ENCODE peak calls at places on chromosomes 7 and 10, in six cellular contexts. One of them, this sample, is unnamed.

GRCh38 chr10:132485391-132485790 is 52.2 kb upstream of the INPP5A start:
- DNase-seq in dorsolateral prefrontal cortex: peak
- DNase-seq in right atrium auricular region: no peak
- DNase-seq in CD4-positive, alpha-beta T cell: no peak
- DNase-seq in colonic mucosa: no peak
- DNase-seq in H9: no peak
- DNase-seq in this sample: no peak

GRCh38 chr7:83410989-83411591 is 237.8 kb downstream of the SEMA3E start:
- DNase-seq in dorsolateral prefrontal cortex: no peak
- DNase-seq in right atrium auricular region: no peak
- DNase-seq in CD4-positive, alpha-beta T cell: no peak
- DNase-seq in colonic mucosa: no peak
- DNase-seq in H9: no peak
- DNase-seq in this sample: no peak

GRCh38 chr7:100483101-100483727 is 513 bp upstream of the NYAP1 start:
- DNase-seq in dorsolateral prefrontal cortex: no peak
- DNase-seq in right atrium auricular region: no peak
- DNase-seq in CD4-positive, alpha-beta T cell: peak
- DNase-seq in colonic mucosa: peak
- DNase-seq in H9: peak
- DNase-seq in this sample: peak

GRCh38 chr10:78365711-78366110 is 332.0 kb downstream of the RPS24 start:
- DNase-seq in dorsolateral prefrontal cortex: no peak
- DNase-seq in right atrium auricular region: no peak
- DNase-seq in CD4-positive, alpha-beta T cell: no peak
- DNase-seq in colonic mucosa: no peak
- DNase-seq in H9: no peak
- DNase-seq in this sample: no peak

GRCh38 chr7:80135306-80136104 is 874 bp downstream of the GNAI1 start:
- DNase-seq in dorsolateral prefrontal cortex: peak
- DNase-seq in right atrium auricular region: no peak
- DNase-seq in CD4-positive, alpha-beta T cell: no peak
- DNase-seq in colonic mucosa: peak
- DNase-seq in H9: no peak
- DNase-seq in this sample: no peak

GRCh38 chr7:37342665-37343471 is 105.8 kb downstream of the ELMO1 start:
- DNase-seq in dorsolateral prefrontal cortex: no peak
- DNase-seq in right atrium auricular region: no peak
- DNase-seq in CD4-positive, alpha-beta T cell: peak
- DNase-seq in colonic mucosa: peak
- DNase-seq in H9: no peak
- DNase-seq in this sample: peak

GRCh38 chr10:30184397-30185033 is 125.1 kb upstream of the JCAD start:
- DNase-seq in dorsolateral prefrontal cortex: no peak
- DNase-seq in right atrium auricular region: no peak
- DNase-seq in CD4-positive, alpha-beta T cell: no peak
- DNase-seq in colonic mucosa: no peak
- DNase-seq in H9: no peak
- DNase-seq in this sample: no peak

GRCh38 chr7:116180302-116180701 is 30.0 kb upstream of the TES start:
- DNase-seq in dorsolateral prefrontal cortex: no peak
- DNase-seq in right atrium auricular region: no peak
- DNase-seq in CD4-positive, alpha-beta T cell: no peak
- DNase-seq in colonic mucosa: no peak
- DNase-seq in H9: no peak
- DNase-seq in this sample: no peak

GRCh38 chr7:117072620-117073118 is 119.4 kb downstream of the ST7 start:
- DNase-seq in dorsolateral prefrontal cortex: no peak
- DNase-seq in right atrium auricular region: peak
- DNase-seq in CD4-positive, alpha-beta T cell: no peak
- DNase-seq in colonic mucosa: no peak
- DNase-seq in H9: no peak
- DNase-seq in this sample: peak

GRCh38 chr7:157989611-157990010 is 598.0 kb downstream of the PTPRN2 start:
- DNase-seq in dorsolateral prefrontal cortex: no peak
- DNase-seq in right atrium auricular region: no peak
- DNase-seq in CD4-positive, alpha-beta T cell: no peak
- DNase-seq in colonic mucosa: no peak
- DNase-seq in H9: no peak
- DNase-seq in this sample: no peak

GRCh38 chr10:75432176-75432575 is 752 bp downstream of the LRMDA start:
- DNase-seq in dorsolateral prefrontal cortex: no peak
- DNase-seq in right atrium auricular region: no peak
- DNase-seq in CD4-positive, alpha-beta T cell: no peak
- DNase-seq in colonic mucosa: no peak
- DNase-seq in H9: no peak
- DNase-seq in this sample: no peak

GRCh38 chr7:125119559-125120115 is 190.0 kb upstream of the POT1 start:
- DNase-seq in dorsolateral prefrontal cortex: no peak
- DNase-seq in right atrium auricular region: no peak
- DNase-seq in CD4-positive, alpha-beta T cell: no peak
- DNase-seq in colonic mucosa: no peak
- DNase-seq in H9: no peak
- DNase-seq in this sample: no peak

GRCh38 chr7:2203551-2204300 is 29.0 kb downstream of the MAD1L1 start:
- DNase-seq in dorsolateral prefrontal cortex: no peak
- DNase-seq in right atrium auricular region: no peak
- DNase-seq in CD4-positive, alpha-beta T cell: no peak
- DNase-seq in colonic mucosa: no peak
- DNase-seq in H9: no peak
- DNase-seq in this sample: no peak

GRCh38 chr7:80182630-80183276 is 48.1 kb downstream of the GNAI1 start:
- DNase-seq in dorsolateral prefrontal cortex: no peak
- DNase-seq in right atrium auricular region: no peak
- DNase-seq in CD4-positive, alpha-beta T cell: no peak
- DNase-seq in colonic mucosa: no peak
- DNase-seq in H9: no peak
- DNase-seq in this sample: no peak

GRCh38 chr10:123303581-123303980 is 149.4 kb downstream of the BUB3 start:
- DNase-seq in dorsolateral prefrontal cortex: no peak
- DNase-seq in right atrium auricular region: no peak
- DNase-seq in CD4-positive, alpha-beta T cell: no peak
- DNase-seq in colonic mucosa: no peak
- DNase-seq in H9: no peak
- DNase-seq in this sample: no peak

GRCh38 chr10:77195101-77195500 is 442.5 kb downstream of the KCNMA1 start:
- DNase-seq in dorsolateral prefrontal cortex: no peak
- DNase-seq in right atrium auricular region: no peak
- DNase-seq in CD4-positive, alpha-beta T cell: no peak
- DNase-seq in colonic mucosa: no peak
- DNase-seq in H9: no peak
- DNase-seq in this sample: no peak

GRCh38 chr10:24814568-24815313 is 91.1 kb upstream of the ARHGAP21 start:
- DNase-seq in dorsolateral prefrontal cortex: no peak
- DNase-seq in right atrium auricular region: no peak
- DNase-seq in CD4-positive, alpha-beta T cell: no peak
- DNase-seq in colonic mucosa: no peak
- DNase-seq in H9: no peak
- DNase-seq in this sample: no peak

GRCh38 chr7:12625836-12626235 is 55.3 kb downstream of the SCIN start:
- DNase-seq in dorsolateral prefrontal cortex: no peak
- DNase-seq in right atrium auricular region: no peak
- DNase-seq in CD4-positive, alpha-beta T cell: no peak
- DNase-seq in colonic mucosa: no peak
- DNase-seq in H9: no peak
- DNase-seq in this sample: no peak

GRCh38 chr7:2217206-2217605 is 15.5 kb downstream of the MAD1L1 start:
- DNase-seq in dorsolateral prefrontal cortex: no peak
- DNase-seq in right atrium auricular region: no peak
- DNase-seq in CD4-positive, alpha-beta T cell: no peak
- DNase-seq in colonic mucosa: no peak
- DNase-seq in H9: no peak
- DNase-seq in this sample: no peak

GRCh38 chr10:60594476-60595051 is 183.7 kb upstream of the CDK1 start:
- DNase-seq in dorsolateral prefrontal cortex: no peak
- DNase-seq in right atrium auricular region: no peak
- DNase-seq in CD4-positive, alpha-beta T cell: no peak
- DNase-seq in colonic mucosa: no peak
- DNase-seq in H9: no peak
- DNase-seq in this sample: no peak

GRCh38 chr10:81871558-81871957 is 3.4 kb upstream of the NRG3 start:
- DNase-seq in dorsolateral prefrontal cortex: no peak
- DNase-seq in right atrium auricular region: no peak
- DNase-seq in CD4-positive, alpha-beta T cell: no peak
- DNase-seq in colonic mucosa: no peak
- DNase-seq in H9: no peak
- DNase-seq in this sample: no peak

GRCh38 chr10:81873932-81874816 is 820 bp upstream of the NRG3 start:
- DNase-seq in dorsolateral prefrontal cortex: peak
- DNase-seq in right atrium auricular region: no peak
- DNase-seq in CD4-positive, alpha-beta T cell: no peak
- DNase-seq in colonic mucosa: peak
- DNase-seq in H9: peak
- DNase-seq in this sample: peak

GRCh38 chr10:81870472-81870871 is 4.5 kb upstream of the NRG3 start:
- DNase-seq in dorsolateral prefrontal cortex: no peak
- DNase-seq in right atrium auricular region: no peak
- DNase-seq in CD4-positive, alpha-beta T cell: no peak
- DNase-seq in colonic mucosa: no peak
- DNase-seq in H9: no peak
- DNase-seq in this sample: no peak

GRCh38 chr10:81873231-81873931 is 1.6 kb upstream of the NRG3 start:
- DNase-seq in dorsolateral prefrontal cortex: no peak
- DNase-seq in right atrium auricular region: no peak
- DNase-seq in CD4-positive, alpha-beta T cell: no peak
- DNase-seq in colonic mucosa: no peak
- DNase-seq in H9: no peak
- DNase-seq in this sample: no peak

GRCh38 chr10:81872206-81872605 is 2.8 kb upstream of the NRG3 start:
- DNase-seq in dorsolateral prefrontal cortex: no peak
- DNase-seq in right atrium auricular region: no peak
- DNase-seq in CD4-positive, alpha-beta T cell: no peak
- DNase-seq in colonic mucosa: no peak
- DNase-seq in H9: no peak
- DNase-seq in this sample: no peak
- H3K27ac ChIP-seq in dorsolateral prefrontal cortex: no peak
- H3K27ac ChIP-seq in right atrium auricular region: no peak
- H3K27ac ChIP-seq in CD4-positive, alpha-beta T cell: no peak
- H3K27ac ChIP-seq in colonic mucosa: no peak
- H3K27ac ChIP-seq in H9: no peak
- H3K27ac ChIP-seq in this sample: no peak

DNA sequence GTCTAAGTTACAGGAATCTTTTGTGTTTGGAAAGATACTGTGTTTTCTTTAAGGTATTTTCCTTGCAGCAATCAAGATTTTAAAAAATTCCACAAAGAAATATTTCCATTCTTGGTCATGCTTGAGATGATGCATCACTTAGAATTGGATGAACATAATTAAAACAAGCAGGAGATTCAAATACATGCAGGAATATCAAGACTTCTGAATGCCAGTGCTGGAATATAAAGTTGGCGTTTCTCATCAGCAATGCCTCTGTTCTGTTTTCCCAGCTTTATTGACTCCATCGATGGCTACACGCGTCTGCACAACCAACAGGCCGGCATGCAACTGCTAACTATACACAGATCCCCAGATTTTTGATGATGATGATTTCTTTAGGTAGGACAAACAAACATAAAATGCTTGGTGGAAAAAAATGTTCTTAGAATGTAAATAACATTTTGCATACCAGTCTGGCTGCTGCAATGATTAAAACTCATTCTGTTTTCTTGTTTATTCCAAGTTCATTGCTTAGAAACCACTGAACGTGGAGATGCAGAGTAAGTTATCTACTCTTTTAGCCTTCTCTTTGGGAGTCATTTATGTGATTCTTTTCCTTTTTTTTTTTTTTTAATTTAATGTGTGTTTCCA is 91.3 kb upstream of the FAM171A1 start:
- DNase-seq in dorsolateral prefrontal cortex: no peak
- DNase-seq in right atrium auricular region: no peak
- DNase-seq in CD4-positive, alpha-beta T cell: no peak
- DNase-seq in colonic mucosa: no peak
- DNase-seq in H9: no peak
- DNase-seq in this sample: no peak
- H3K27ac ChIP-seq in dorsolateral prefrontal cortex: no peak
- H3K27ac ChIP-seq in right atrium auricular region: no peak
- H3K27ac ChIP-seq in CD4-positive, alpha-beta T cell: no peak
- H3K27ac ChIP-seq in colonic mucosa: no peak
- H3K27ac ChIP-seq in H9: no peak
- H3K27ac ChIP-seq in this sample: no peak

GRCh38 chr7:131524699-131525098 is 31.7 kb downstream of the PODXL start:
- DNase-seq in dorsolateral prefrontal cortex: no peak
- DNase-seq in right atrium auricular region: no peak
- DNase-seq in CD4-positive, alpha-beta T cell: no peak
- DNase-seq in colonic mucosa: no peak
- DNase-seq in H9: no peak
- DNase-seq in this sample: no peak

GRCh38 chr7:131525820-131526219 is 30.6 kb downstream of the PODXL start:
- DNase-seq in dorsolateral prefrontal cortex: no peak
- DNase-seq in right atrium auricular region: no peak
- DNase-seq in CD4-positive, alpha-beta T cell: no peak
- DNase-seq in colonic mucosa: no peak
- DNase-seq in H9: no peak
- DNase-seq in this sample: no peak

GRCh38 chr7:131521651-131522163 is 34.7 kb downstream of the PODXL start:
- DNase-seq in dorsolateral prefrontal cortex: no peak
- DNase-seq in right atrium auricular region: no peak
- DNase-seq in CD4-positive, alpha-beta T cell: no peak
- DNase-seq in colonic mucosa: peak
- DNase-seq in H9: peak
- DNase-seq in this sample: no peak

GRCh38 chr7:131524116-131524515 is 32.3 kb downstream of the PODXL start:
- DNase-seq in dorsolateral prefrontal cortex: no peak
- DNase-seq in right atrium auricular region: no peak
- DNase-seq in CD4-positive, alpha-beta T cell: no peak
- DNase-seq in colonic mucosa: no peak
- DNase-seq in H9: no peak
- DNase-seq in this sample: no peak

GRCh38 chr7:131522325-131522920 is 34.0 kb downstream of the PODXL start:
- DNase-seq in dorsolateral prefrontal cortex: peak
- DNase-seq in right atrium auricular region: no peak
- DNase-seq in CD4-positive, alpha-beta T cell: no peak
- DNase-seq in colonic mucosa: no peak
- DNase-seq in H9: no peak
- DNase-seq in this sample: no peak
- H3K27ac ChIP-seq in dorsolateral prefrontal cortex: no peak
- H3K27ac ChIP-seq in right atrium auricular region: peak
- H3K27ac ChIP-seq in CD4-positive, alpha-beta T cell: no peak
- H3K27ac ChIP-seq in colonic mucosa: peak
- H3K27ac ChIP-seq in H9: no peak
- H3K27ac ChIP-seq in this sample: no peak

GRCh38 chr10:95569368-95569767 is 8.2 kb upstream of the SORBS1 start:
- DNase-seq in dorsolateral prefrontal cortex: no peak
- DNase-seq in right atrium auricular region: no peak
- DNase-seq in CD4-positive, alpha-beta T cell: no peak
- DNase-seq in colonic mucosa: no peak
- DNase-seq in H9: no peak
- DNase-seq in this sample: no peak

GRCh38 chr10:95562326-95562725 is 1.2 kb upstream of the SORBS1 start:
- DNase-seq in dorsolateral prefrontal cortex: no peak
- DNase-seq in right atrium auricular region: no peak
- DNase-seq in CD4-positive, alpha-beta T cell: no peak
- DNase-seq in colonic mucosa: no peak
- DNase-seq in H9: no peak
- DNase-seq in this sample: no peak

GRCh38 chr10:95567903-95568630 is 6.9 kb upstream of the SORBS1 start:
- DNase-seq in dorsolateral prefrontal cortex: no peak
- DNase-seq in right atrium auricular region: no peak
- DNase-seq in CD4-positive, alpha-beta T cell: no peak
- DNase-seq in colonic mucosa: no peak
- DNase-seq in H9: no peak
- DNase-seq in this sample: no peak

GRCh38 chr10:95564291-95564690 is 3.1 kb upstream of the SORBS1 start:
- DNase-seq in dorsolateral prefrontal cortex: no peak
- DNase-seq in right atrium auricular region: no peak
- DNase-seq in CD4-positive, alpha-beta T cell: no peak
- DNase-seq in colonic mucosa: no peak
- DNase-seq in H9: no peak
- DNase-seq in this sample: no peak

GRCh38 chr10:95566121-95566520 is 5.0 kb upstream of the SORBS1 start:
- DNase-seq in dorsolateral prefrontal cortex: no peak
- DNase-seq in right atrium auricular region: no peak
- DNase-seq in CD4-positive, alpha-beta T cell: no peak
- DNase-seq in colonic mucosa: no peak
- DNase-seq in H9: no peak
- DNase-seq in this sample: no peak
- H3K27ac ChIP-seq in dorsolateral prefrontal cortex: no peak
- H3K27ac ChIP-seq in right atrium auricular region: no peak
- H3K27ac ChIP-seq in CD4-positive, alpha-beta T cell: no peak
- H3K27ac ChIP-seq in colonic mucosa: no peak
- H3K27ac ChIP-seq in H9: no peak
- H3K27ac ChIP-seq in this sample: no peak